ENCODE peak calls at places on chromosome 5, in six cellular contexts. K is cardiac muscle cell, I is fibroblast of lung, O is WTC11, T is heart left ventricle, D is spleen. L is an unnamed sample.

GRCh38 chr5:5257761-5258160 is 117.6 kb downstream of the ADAMTS16 start:
- DNase-seq in T (no peak), K (no peak), I (no peak), O (no peak), D (no peak), L (no peak)

GRCh38 chr5:150322202-150322601 is 19.5 kb upstream of the ARSI start:
- DNase-seq in T (no peak), K (no peak), O (no peak), D (no peak), I (peak), L (no peak)

GRCh38 chr5:56493751-56494150 is 260.6 kb upstream of the ANKRD55 start:
- DNase-seq in K (no peak), O (no peak), T (no peak), I (no peak), D (no peak), L (peak)

GRCh38 chr5:171595801-171596231 is 176.4 kb downstream of the FGF18 start:
- DNase-seq in D (no peak), O (no peak), I (peak), T (peak), K (no peak), L (no peak)

GRCh38 chr5:123681061-123681460 is 169.1 kb downstream of the CSNK1G3 start:
- DNase-seq in D (no peak), I (no peak), O (no peak), T (no peak), K (no peak), L (no peak)

GRCh38 chr5:122773615-122774014 is 1.3 kb upstream of the SNX2 start:
- DNase-seq in D (no peak), I (no peak), T (no peak), O (no peak), K (no peak), L (no peak)

GRCh38 chr5:35478856-35479682 is 138.6 kb upstream of the SPEF2 start:
- DNase-seq in K (no peak), T (no peak), O (no peak), I (peak), D (no peak), L (no peak)

GRCh38 chr5:14464101-14464500 is 117.5 kb upstream of the OTULINL start:
- DNase-seq in K (no peak), T (no peak), I (no peak), O (no peak), D (no peak), L (no peak)

GRCh38 chr5:146034127-146034526 is 71.2 kb downstream of the PLAC8L1 start:
- DNase-seq in I (no peak), D (no peak), O (no peak), T (no peak), K (no peak), L (no peak)

GRCh38 chr5:51396797-51397196 is 13.5 kb downstream of the ISL1 start:
- DNase-seq in D (no peak), I (no peak), O (no peak), T (no peak), K (no peak), L (no peak)

GRCh38 chr5:102668220-102668930 is 86.7 kb upstream of the PAM start:
- DNase-seq in I (no peak), K (no peak), T (no peak), O (no peak), D (no peak), L (no peak)

GRCh38 chr5:102664946-102665345 is 90.2 kb upstream of the PAM start:
- DNase-seq in T (no peak), K (no peak), O (no peak), D (no peak), I (no peak), L (no peak)

GRCh38 chr5:102666164-102666951 is 88.7 kb upstream of the PAM start:
- DNase-seq in I (peak), T (no peak), O (no peak), K (no peak), D (no peak), L (no peak)

DNA sequence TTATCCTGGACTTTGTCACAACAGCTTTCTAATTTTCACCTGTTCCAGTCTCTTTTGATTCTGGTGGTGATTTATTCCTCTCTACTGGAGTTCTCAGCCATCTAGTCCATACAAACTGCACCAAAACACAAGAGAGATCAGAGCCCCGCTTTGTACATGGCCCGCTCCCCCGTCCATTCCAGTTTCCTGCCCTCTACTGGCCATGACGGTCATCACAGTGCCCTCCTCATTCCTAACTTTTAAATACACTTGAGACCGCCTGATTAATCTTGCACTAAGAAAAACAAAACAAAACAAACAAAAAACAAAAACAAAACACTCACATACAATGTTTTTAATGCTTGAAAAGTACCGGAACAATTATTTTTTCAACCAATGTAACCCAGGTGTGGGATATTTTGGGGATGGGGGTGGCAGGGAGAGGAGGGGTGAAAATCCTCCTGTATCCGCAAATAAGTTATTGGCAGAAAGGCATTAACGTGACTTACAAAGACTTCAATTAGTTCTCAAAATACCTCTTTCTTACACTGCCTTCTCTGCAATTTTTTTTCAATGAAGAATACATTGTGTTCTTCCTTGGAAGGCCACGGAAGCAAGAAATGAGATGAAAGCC is 84.8 kb upstream of the PAM start:
- DNase-seq in O (peak), I (no peak), T (peak), K (peak), D (no peak), L (no peak)
- TF ChIP-seq CTCF in O (peak), I (peak), T (peak), K (peak), D (no peak), L (peak)

GRCh38 chr5:100518377-100518776 is 16.8 kb upstream of the FAM174A start:
- DNase-seq in D (no peak), I (no peak), T (no peak), K (no peak), O (peak), L (no peak)
- TF ChIP-seq CTCF in D (no peak), I (no peak), T (no peak), K (no peak), O (no peak), L (no peak)

DNA sequence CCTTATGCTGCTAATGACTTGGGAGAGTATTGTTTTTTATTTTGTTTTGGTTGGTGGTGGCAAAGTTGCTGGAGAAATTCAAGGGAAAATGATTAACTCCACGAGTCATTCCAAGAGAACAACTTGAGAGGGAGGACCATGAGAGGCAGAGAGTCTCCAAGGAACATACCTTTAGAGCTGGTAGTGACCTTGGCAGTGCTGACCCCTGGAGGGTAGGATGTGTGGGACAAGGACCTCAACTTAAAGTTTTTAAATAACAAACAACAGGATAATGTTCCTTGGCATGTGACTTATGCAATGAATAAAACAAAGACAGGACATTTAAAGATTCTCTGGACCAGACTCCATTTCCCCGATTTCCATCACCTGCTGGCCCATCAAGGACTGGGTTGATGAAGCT is 139.7 kb downstream of the LRRC70 start:
- DNase-seq in K (no peak), T (no peak), D (no peak), O (peak), I (no peak), L (no peak)
- TF ChIP-seq CTCF in K (peak), T (no peak), D (no peak), O (no peak), I (no peak), L (no peak)

GRCh38 chr5:37495210-37495609 is 116.1 kb downstream of the WDR70 start:
- DNase-seq in I (peak), T (no peak), D (no peak), O (no peak), K (no peak), L (no peak)
- TF ChIP-seq CTCF in I (no peak), T (no peak), D (no peak), O (no peak), K (peak), L (no peak)

DNA sequence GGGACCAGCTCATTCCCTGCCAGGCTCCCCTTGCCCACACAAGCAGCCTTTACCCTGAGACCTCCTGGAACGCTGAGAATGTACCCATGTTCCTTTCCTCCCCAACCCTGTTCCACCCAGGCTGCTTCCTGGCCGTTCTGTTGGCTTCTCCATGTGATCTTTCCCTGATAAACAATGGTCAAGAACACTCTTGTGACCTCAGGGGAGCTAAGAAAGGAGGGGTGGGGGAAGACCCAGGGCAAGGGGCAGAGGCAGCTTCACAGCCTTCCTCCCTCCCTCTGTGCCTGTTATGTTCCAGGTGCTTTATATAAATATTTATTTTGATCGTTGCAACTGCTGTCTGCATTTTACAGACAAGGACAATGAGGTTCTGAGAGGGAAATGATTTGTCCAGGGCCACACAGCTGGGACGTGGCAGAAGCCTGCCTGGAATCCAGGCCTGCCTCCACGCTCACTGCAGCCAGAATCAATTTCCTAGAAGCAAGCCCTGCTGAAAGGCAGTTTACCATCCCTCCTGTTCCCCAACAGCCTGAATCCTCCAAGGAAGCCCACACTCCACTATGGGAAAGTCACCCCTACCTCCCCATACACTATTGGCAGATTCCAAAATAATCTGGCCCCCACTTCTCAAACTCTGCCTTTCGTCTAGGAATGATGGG is 3.9 kb downstream of the SHROOM1 start:
- DNase-seq in K (no peak), I (no peak), T (no peak), O (no peak), D (no peak), L (no peak)
- TF ChIP-seq CTCF in K (no peak), I (no peak), T (no peak), O (no peak), D (no peak), L (no peak)

DNA sequence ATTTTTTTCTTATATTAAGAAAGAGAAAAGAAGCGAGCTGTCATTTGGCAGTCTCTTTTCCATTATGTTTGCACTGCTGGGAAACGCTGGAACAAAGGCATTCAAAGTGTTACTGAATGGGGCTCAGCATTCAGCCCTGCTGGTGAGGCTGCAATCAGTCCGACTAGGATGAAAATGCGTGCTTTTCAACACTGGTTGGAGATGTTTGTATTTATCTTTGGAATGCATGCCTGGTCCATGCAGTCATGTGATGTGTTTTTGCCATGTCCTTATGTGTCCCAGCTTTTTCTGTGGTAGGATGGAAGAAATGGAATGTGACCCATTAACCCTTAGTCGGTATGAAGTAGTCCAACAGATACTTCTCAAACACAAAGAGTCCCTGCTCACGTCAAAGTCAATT is 603.0 kb upstream of the ZNF608 start:
- DNase-seq in I (peak), K (peak), T (no peak), D (no peak), O (no peak), L (no peak)
- TF ChIP-seq CTCF in I (no peak), K (no peak), T (no peak), D (no peak), O (no peak), L (peak)

DNA sequence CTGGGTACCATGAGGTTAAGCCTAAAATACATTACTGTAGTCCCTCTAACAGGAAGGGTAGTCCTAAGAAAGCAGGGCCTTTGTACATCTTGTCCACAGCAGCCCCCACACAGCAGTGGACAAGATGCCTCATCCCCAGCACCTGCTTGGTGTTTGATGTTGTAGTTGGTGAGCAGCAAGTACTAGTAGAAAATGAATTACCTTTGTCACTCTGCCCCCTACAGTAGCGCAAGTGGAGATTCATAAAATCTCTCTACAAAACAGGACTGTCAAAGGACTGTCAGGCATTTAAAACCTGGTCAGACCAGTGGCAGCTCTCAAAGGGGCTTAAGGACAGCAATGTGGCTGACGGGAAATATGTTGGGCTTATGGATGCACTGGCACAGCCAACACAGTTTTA is 122.5 kb downstream of the TMEM174 start:
- DNase-seq in O (no peak), I (no peak), K (no peak), T (no peak), D (no peak), L (no peak)
- TF ChIP-seq CTCF in O (no peak), I (no peak), K (no peak), T (no peak), D (no peak), L (peak)

GRCh38 chr5:115544371-115545064 is at the start of gene FEM1C:
- DNase-seq in T (peak), I (peak), D (peak), O (peak), K (peak), L (peak)

GRCh38 chr5:115545065-115545882 is 699 bp upstream of the FEM1C start:
- DNase-seq in I (no peak), D (no peak), K (no peak), T (no peak), O (no peak), L (no peak)

GRCh38 chr5:115542651-115543364 is 1.8 kb downstream of the FEM1C start:
- DNase-seq in D (no peak), I (no peak), T (no peak), K (peak), O (no peak), L (no peak)

GRCh38 chr5:115543365-115543700 is 1.2 kb downstream of the FEM1C start:
- DNase-seq in D (peak), O (no peak), K (no peak), T (no peak), I (no peak), L (no peak)

DNA sequence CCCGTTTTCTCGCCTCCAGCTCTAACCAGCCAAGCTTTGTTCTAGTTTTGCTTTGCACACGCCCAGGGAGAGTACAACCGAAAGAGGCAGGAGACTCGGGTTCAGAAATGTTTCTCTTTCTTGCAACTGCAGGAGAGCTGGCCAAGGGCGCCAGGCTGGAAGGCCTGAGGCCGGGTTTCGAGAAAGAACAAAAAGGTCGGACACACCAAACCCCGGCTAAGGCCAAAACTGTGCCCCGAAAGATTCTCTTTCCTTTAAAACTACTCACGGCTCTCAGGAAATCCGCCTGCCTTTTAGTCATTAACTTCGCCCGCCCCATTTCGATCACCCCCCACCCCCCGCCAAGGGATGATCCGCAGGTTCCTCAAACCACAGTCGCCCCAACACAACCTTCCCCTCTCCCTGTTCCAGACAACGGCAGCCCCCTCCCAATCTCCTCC is 624 bp downstream of the FEM1C start:
- DNase-seq in K (peak), O (peak), T (peak), D (no peak), I (peak), L (no peak)
- TF ChIP-seq CTCF in K (no peak), O (no peak), T (no peak), D (no peak), I (no peak), L (no peak)

GRCh38 chr5:175696139-175696854 is 38.4 kb downstream of the HRH2 start:
- DNase-seq in K (peak), D (peak), T (peak), I (no peak), O (peak), L (no peak)
- TF ChIP-seq CTCF in K (peak), D (peak), T (peak), I (no peak), O (peak), L (peak)